ENCODE peak calls at places on chromosomes 13 and 19, in four cellular contexts. T is IMR-90, Z is GM12878, Q is K562. V is an unnamed sample.

GRCh38 chr13:39134574-39134973 is 96.3 kb downstream of the NHLRC3 start:
- DNase-seq in T (no peak), Z (no peak), Q (no peak), V (no peak)

GRCh38 chr13:61700663-61701062 is 285.0 kb upstream of the PCDH20 start:
- DNase-seq in T (no peak), Z (no peak), Q (no peak), V (no peak)

GRCh38 chr19:1235625-1236538 is 1.9 kb downstream of the CBARP start:
- DNase-seq in T (peak), Z (no peak), Q (no peak), V (no peak)

GRCh38 chr19:50921391-50922315 is 10.5 kb upstream of the KLK4 start:
- DNase-seq in T (no peak), Z (no peak), Q (no peak), V (no peak)

GRCh38 chr19:51258165-51258564 is 7.3 kb downstream of the SIGLECL1 start:
- DNase-seq in T (no peak), Z (no peak), Q (no peak), V (no peak)

GRCh38 chr19:6729573-6730152 is 7.7 kb downstream of the GPR108 start:
- DNase-seq in T (no peak), Z (no peak), Q (no peak), V (no peak)

GRCh38 chr13:51282322-51282721 is 57.2 kb upstream of the SERPINE3 start:
- DNase-seq in T (no peak), Z (no peak), Q (no peak), V (no peak)

GRCh38 chr13:47901451-47901850 is 99.6 kb downstream of the SUCLA2 start:
- DNase-seq in T (peak), Z (no peak), Q (no peak), V (no peak)

GRCh38 chr19:789473-790052 is 7.7 kb upstream of the PTBP1 start:
- DNase-seq in T (no peak), Z (no peak), Q (peak), V (peak)

GRCh38 chr19:16366433-16367268 is 42.0 kb downstream of the KLF2 start:
- DNase-seq in T (no peak), Z (peak), Q (no peak), V (no peak)

GRCh38 chr13:45615501-45616101 is at the start of gene ERICH6B:
- DNase-seq in T (peak), Z (no peak), Q (no peak), V (no peak)

GRCh38 chr19:30178721-30179402 is 193.3 kb upstream of the ZNF536 start:
- DNase-seq in T (no peak), Z (no peak), Q (no peak), V (no peak)

GRCh38 chr19:5456130-5456835 is 1.1 kb downstream of the ZNRF4 start:
- DNase-seq in T (no peak), Z (no peak), Q (no peak), V (no peak)

GRCh38 chr13:22062478-22063205 is 391.8 kb downstream of the FGF9 start:
- DNase-seq in T (peak), Z (no peak), Q (no peak), V (no peak)

GRCh38 chr19:6126335-6126974 is 9.0 kb upstream of the ACSBG2 start:
- DNase-seq in T (peak), Z (peak), Q (peak), V (peak)

GRCh38 chr13:23739597-23739996 is 149.6 kb downstream of the MIPEP start:
- DNase-seq in T (no peak), Z (no peak), Q (no peak), V (no peak)

GRCh38 chr19:18300930-18301717 is 19.7 kb upstream of the JUND start:
- DNase-seq in T (peak), Z (no peak), Q (peak), V (no peak)

GRCh38 chr19:49200238-49200862 is 42.8 kb downstream of the TRPM4 start:
- DNase-seq in T (no peak), Z (no peak), Q (peak), V (no peak)

GRCh38 chr13:51494151-51494550 is 41.3 kb upstream of the INTS6 start:
- DNase-seq in T (peak), Z (no peak), Q (no peak), V (no peak)

GRCh38 chr19:4014541-4015491 is 7.3 kb downstream of the PIAS4 start:
- DNase-seq in T (no peak), Z (no peak), Q (peak), V (no peak)

GRCh38 chr19:18961767-18962423 is 20.9 kb upstream of the HOMER3 start:
- DNase-seq in T (no peak), Z (no peak), Q (peak), V (no peak)

GRCh38 chr13:101181076-101181685 is 235.1 kb downstream of the NALCN start:
- DNase-seq in T (peak), Z (no peak), Q (no peak), V (no peak)
- TF ChIP-seq FOS in T (no peak), Z (no peak), Q (no peak), V (no peak)

GRCh38 chr19:33606556-33606955 is 15.2 kb upstream of the CHST8 start:
- DNase-seq in T (no peak), Z (no peak), Q (no peak), V (no peak)
- H2AFZ ChIP-seq in T (no peak), Z (no peak), Q (no peak), V (no peak)

GRCh38 chr19:43501661-43502418 is 2.7 kb downstream of the PHLDB3 start:
- DNase-seq in T (no peak), Z (no peak), Q (peak), V (no peak)
- H3K27ac ChIP-seq in T (no peak), Z (no peak), Q (no peak), V (no peak)

GRCh38 chr13:31350560-31350959 is 150.8 kb downstream of the B3GLCT start:
- DNase-seq in T (no peak), Z (no peak), Q (no peak), V (no peak)

GRCh38 chr13:31355001-31355400 is 155.2 kb downstream of the B3GLCT start:
- DNase-seq in T (no peak), Z (no peak), Q (no peak), V (no peak)

GRCh38 chr13:31351376-31351775 is 151.6 kb downstream of the B3GLCT start:
- DNase-seq in T (no peak), Z (no peak), Q (no peak), V (no peak)

GRCh38 chr13:31349156-31349555 is 149.4 kb downstream of the B3GLCT start:
- DNase-seq in T (no peak), Z (no peak), Q (no peak), V (no peak)

GRCh38 chr13:31352467-31352866 is 152.7 kb downstream of the B3GLCT start:
- DNase-seq in T (no peak), Z (no peak), Q (no peak), V (no peak)
- TF ChIP-seq FOS in T (no peak), Z (no peak), Q (no peak), V (no peak)

DNA sequence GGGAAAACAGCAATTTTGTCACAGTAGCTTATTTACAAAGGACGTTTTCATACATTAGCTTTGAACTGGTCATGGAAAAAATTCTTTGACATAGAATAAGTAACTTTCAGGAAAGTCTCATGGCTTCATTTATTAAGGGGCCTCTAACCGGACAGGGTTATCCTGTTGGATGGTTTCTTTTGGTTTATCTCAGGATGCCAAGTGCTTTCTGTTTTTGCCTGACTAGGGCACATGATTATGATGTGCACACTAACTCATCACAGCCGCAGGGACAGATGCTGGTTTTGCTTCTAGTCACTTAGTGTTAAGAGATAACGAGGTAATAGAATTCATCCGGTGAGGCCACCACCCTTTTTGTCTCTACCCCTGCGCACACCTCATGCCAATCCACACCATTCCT is 53.0 kb downstream of the TGDS start:
- DNase-seq in T (no peak), Z (no peak), Q (no peak), V (no peak)
- H2AFZ ChIP-seq in T (no peak), Z (no peak), Q (no peak), V (no peak)

GRCh38 chr19:53824134-53824611 is at the start of gene NLRP12:
- DNase-seq in T (no peak), Z (no peak), Q (no peak), V (no peak)
- H3K27ac ChIP-seq in T (no peak), Z (no peak), Q (no peak), V (no peak)

GRCh38 chr19:36215276-36216171 is 618 bp downstream of the ZNF146 start:
- DNase-seq in T (peak), Z (no peak), Q (no peak), V (peak)
- TF ChIP-seq FOS in T (no peak), Z (no peak), Q (no peak), V (no peak)

GRCh38 chr19:42349378-42350107 is 24.1 kb downstream of the MEGF8 start:
- DNase-seq in T (no peak), Z (no peak), Q (no peak), V (no peak)
- H2AFZ ChIP-seq in T (no peak), Z (no peak), Q (no peak), V (no peak)